ENCODE peak calls at places on chromosomes 11 and 22, in eight cellular contexts. R, A, Q, W, G, E, I and O are unnamed samples. For H3K4me1, the result is how much of the 10 kb centered on the place peaks cover.

GRCh38 chr11:118961189-118961588 is 5.1 kb downstream of the UPK2 start:
- DNase-seq in E (no peak), G (no peak), W (no peak), I (no peak), A (no peak), Q (no peak), R (no peak), O (no peak)

GRCh38 chr11:26621147-26621546 is 49.1 kb upstream of the MUC15 start:
- DNase-seq in E (peak), G (peak), A (no peak), I (no peak), W (no peak), Q (no peak), R (no peak), O (no peak)

GRCh38 chr11:1302041-1302460 is 7.4 kb downstream of the TOLLIP start:
- DNase-seq in Q (peak), E (no peak), R (peak), A (no peak), W (no peak), I (peak), G (no peak), O (no peak)

GRCh38 chr22:35564975-35565867 is 24.6 kb downstream of the RASD2 start:
- DNase-seq in R (no peak), W (no peak), A (no peak), G (peak), I (no peak), Q (no peak), E (no peak), O (no peak)

GRCh38 chr11:28835790-28836189 is 727.6 kb downstream of the METTL15 start:
- DNase-seq in A (no peak), G (peak), R (no peak), I (no peak), Q (no peak), W (no peak), E (peak), O (no peak)

GRCh38 chr11:70466596-70466995 is 68.3 kb downstream of the CTTN start:
- DNase-seq in E (no peak), Q (no peak), R (no peak), A (no peak), G (no peak), I (no peak), W (no peak), O (no peak)

GRCh38 chr22:37740455-37741311 is 43.8 kb downstream of the TRIOBP start:
- DNase-seq in G (no peak), E (no peak), A (peak), R (peak), I (no peak), W (no peak), Q (no peak), O (no peak)

GRCh38 chr11:117020873-117021564 is 77.2 kb downstream of the SIK3 start:
- DNase-seq in I (no peak), E (no peak), R (peak), Q (no peak), G (no peak), A (no peak), W (no peak), O (no peak)

GRCh38 chr11:7609015-7609414 is 64.3 kb downstream of the CYB5R2 start:
- DNase-seq in E (no peak), W (no peak), A (no peak), I (no peak), Q (no peak), G (peak), R (no peak), O (no peak)

GRCh38 chr11:12900496-12900895 is 108.6 kb upstream of the RASSF10 start:
- DNase-seq in I (no peak), W (no peak), A (no peak), R (no peak), Q (no peak), G (peak), E (no peak), O (peak)

GRCh38 chr11:70804174-70804855 is 406.0 kb downstream of the CTTN start:
- DNase-seq in A (no peak), Q (no peak), W (peak), R (no peak), G (no peak), E (no peak), I (no peak), O (no peak)

GRCh38 chr11:102476812-102477211 is 24.2 kb upstream of the TMEM123 start:
- DNase-seq in A (peak), Q (peak), R (peak), W (no peak), E (no peak), I (peak), G (no peak), O (peak)

GRCh38 chr11:35662061-35662648 is 420 bp upstream of the TRIM44 start:
- DNase-seq in I (peak), Q (no peak), A (peak), R (no peak), E (no peak), W (no peak), G (peak), O (no peak)

GRCh38 chr22:27241430-27242110 is 560.0 kb downstream of the MN1 start:
- DNase-seq in R (no peak), W (peak), A (no peak), I (peak), G (peak), E (no peak), Q (no peak), O (no peak)

DNA sequence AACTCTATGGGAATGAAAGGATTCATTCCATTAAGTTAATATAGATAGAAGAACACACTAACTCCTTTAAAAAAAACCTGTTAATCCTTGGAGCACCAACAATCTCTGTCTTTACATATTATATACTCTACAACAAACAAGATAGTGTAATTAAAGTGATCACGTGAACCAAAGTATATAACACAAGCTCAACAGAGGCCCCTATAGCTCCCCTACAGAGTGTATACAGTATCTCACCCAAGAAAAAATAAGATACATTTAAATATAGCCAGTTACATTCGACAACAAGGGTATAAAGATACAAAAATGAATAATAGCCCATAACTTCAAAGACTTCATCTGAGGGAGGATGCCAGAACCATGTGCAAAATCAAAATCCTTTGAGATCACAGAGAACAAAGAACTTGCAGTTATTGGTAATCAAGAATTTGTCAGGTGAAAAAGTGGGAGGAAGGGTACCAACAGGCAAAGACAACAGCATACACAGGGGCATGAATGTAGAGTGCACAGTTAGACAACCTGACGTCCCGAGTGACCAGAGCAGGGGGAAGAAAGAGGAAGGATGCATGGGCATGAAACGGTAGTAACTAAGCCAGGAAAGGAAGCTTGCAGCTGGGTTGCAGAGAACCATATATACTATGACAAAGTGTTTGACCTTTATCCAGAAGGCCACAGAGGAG is 4.7 kb downstream of the FCHSD2 start:
- DNase-seq in E (no peak), G (no peak), R (no peak), A (no peak), I (no peak), Q (no peak), W (no peak), O (no peak)
- H3K4me1 ChIP-seq in E (under half), G (under half), R (under half), A (under half), I (under half), Q (under half), W (half or more), O (under half)

GRCh38 chr11:69166186-69167115 is 10.7 kb downstream of the SMIM38 start:
- DNase-seq in I (no peak), Q (no peak), W (peak), A (no peak), R (no peak), G (peak), E (peak), O (no peak)

GRCh38 chr11:69163842-69164241 is 8.1 kb downstream of the SMIM38 start:
- DNase-seq in G (no peak), E (no peak), Q (no peak), I (no peak), R (no peak), W (no peak), A (no peak), O (no peak)

GRCh38 chr11:69164824-69165223 is 9.1 kb downstream of the SMIM38 start:
- DNase-seq in R (no peak), W (no peak), G (no peak), E (no peak), Q (no peak), I (no peak), A (no peak), O (no peak)

GRCh38 chr11:69167130-69167915 is 11.6 kb downstream of the SMIM38 start:
- DNase-seq in G (no peak), E (no peak), A (no peak), Q (no peak), R (no peak), W (no peak), I (no peak), O (no peak)

GRCh38 chr11:69165775-69166174 is 10.0 kb downstream of the SMIM38 start:
- DNase-seq in G (no peak), W (no peak), R (no peak), A (no peak), E (no peak), Q (no peak), I (no peak), O (no peak)
- H3K27ac ChIP-seq in G (no peak), W (peak), R (no peak), A (no peak), E (no peak), Q (no peak), I (no peak), O (no peak)

GRCh38 chr11:19444231-19444630 is 203.5 kb upstream of the E2F8 start:
- DNase-seq in E (no peak), I (no peak), R (no peak), G (peak), A (no peak), Q (no peak), W (no peak), O (no peak)

GRCh38 chr11:19441752-19442553 is 201.2 kb upstream of the E2F8 start:
- DNase-seq in I (peak), A (no peak), E (peak), W (no peak), G (peak), Q (peak), R (no peak), O (peak)

GRCh38 chr11:19441288-19441687 is 200.5 kb upstream of the E2F8 start:
- DNase-seq in E (no peak), A (no peak), I (no peak), W (no peak), Q (no peak), R (no peak), G (no peak), O (no peak)

GRCh38 chr11:19445771-19446170 is 205.0 kb upstream of the E2F8 start:
- DNase-seq in W (no peak), R (no peak), E (no peak), G (no peak), A (no peak), Q (no peak), I (no peak), O (no peak)

DNA sequence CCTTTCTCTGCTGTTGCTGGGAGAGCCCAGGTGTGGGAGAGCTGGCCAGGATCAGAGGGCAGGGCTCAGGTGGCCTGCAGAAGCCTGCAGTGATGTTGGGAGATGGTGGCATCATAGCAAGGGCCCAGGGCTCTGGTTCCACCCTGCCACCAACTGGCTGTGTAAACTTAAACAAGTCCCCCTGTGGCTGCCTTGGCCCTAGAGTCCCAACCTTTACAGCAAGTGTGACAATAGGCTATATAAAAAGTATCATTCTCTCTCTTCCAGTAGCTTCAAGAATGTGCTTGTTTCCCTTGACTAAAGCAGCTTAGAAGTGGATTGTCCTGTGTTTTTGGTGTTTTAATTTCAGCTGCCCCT is 201.8 kb upstream of the E2F8 start:
- DNase-seq in E (no peak), I (no peak), A (no peak), W (no peak), R (no peak), G (no peak), Q (no peak), O (no peak)
- H3K4me1 ChIP-seq in E (under half), I (under half), A (under half), W (under half), R (under half), G (under half), Q (under half), O (under half)

DNA sequence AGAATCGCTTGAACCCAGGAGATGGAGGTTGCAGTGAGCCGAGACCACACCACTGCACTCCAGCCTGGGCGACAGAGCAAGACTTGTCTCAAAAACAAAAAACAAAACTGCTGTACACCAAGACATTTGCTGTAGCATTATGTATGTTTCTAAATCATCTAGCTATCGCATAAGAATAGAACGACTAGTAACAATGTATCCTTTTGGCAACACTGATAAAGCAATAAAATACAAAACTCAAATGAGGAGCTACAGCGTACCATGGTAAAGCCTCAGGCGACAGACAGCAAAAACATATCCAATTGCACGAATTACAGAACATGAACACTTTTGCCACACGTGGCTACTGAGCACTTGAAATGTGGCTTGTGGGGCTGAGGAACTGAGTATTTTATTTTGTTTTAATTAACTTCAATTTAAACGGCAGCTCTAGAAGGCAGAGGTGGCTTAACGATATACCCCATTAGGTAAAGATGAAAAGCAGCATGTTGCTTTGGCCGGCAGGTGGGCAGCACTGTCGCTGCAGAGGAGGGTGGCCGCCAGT is 2.3 kb downstream of the TUBGCP6 start:
- DNase-seq in Q (no peak), A (no peak), W (no peak), G (peak), E (no peak), I (no peak), R (no peak), O (no peak)
- H3K27ac ChIP-seq in Q (no peak), A (no peak), W (no peak), G (no peak), E (no peak), I (no peak), R (no peak), O (no peak)

GRCh38 chr11:128627666-128628342 is 40.4 kb upstream of the ETS1 start:
- DNase-seq in W (no peak), G (no peak), I (no peak), A (no peak), Q (no peak), E (peak), R (no peak), O (no peak)

GRCh38 chr11:128626913-128627665 is 39.7 kb upstream of the ETS1 start:
- DNase-seq in Q (no peak), A (no peak), G (no peak), R (no peak), W (no peak), I (no peak), E (no peak), O (no peak)

GRCh38 chr11:128628686-128629085 is 41.3 kb upstream of the ETS1 start:
- DNase-seq in E (no peak), G (no peak), W (no peak), A (no peak), Q (no peak), I (no peak), R (no peak), O (peak)

GRCh38 chr11:128629516-128630106 is 42.3 kb upstream of the ETS1 start:
- DNase-seq in E (peak), I (no peak), G (peak), Q (no peak), A (no peak), W (no peak), R (no peak), O (no peak)

DNA sequence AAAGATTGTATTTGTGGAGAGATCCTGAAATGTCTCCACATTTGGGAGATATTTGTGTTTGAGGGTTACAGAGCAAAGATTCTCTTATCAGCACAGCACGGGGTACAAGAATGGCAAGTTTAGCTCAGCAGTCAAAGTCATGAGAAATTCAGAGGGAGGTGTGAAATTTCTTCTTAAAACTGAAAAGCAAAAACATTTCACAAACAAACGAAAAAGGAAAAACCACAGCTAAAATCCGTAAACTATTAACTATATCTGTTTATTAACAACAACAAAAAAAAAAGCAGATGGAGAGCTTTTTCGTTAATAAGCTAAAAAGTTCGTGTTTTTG is 41.0 kb upstream of the ETS1 start:
- DNase-seq in G (no peak), W (no peak), E (no peak), A (no peak), R (no peak), I (no peak), Q (no peak), O (no peak)
- H3K4me1 ChIP-seq in G (under half), W (under half), E (under half), A (half or more), R (under half), I (under half), Q (under half), O (under half)